ENCODE peak calls at places on chromosomes 6 and 20, in seven cellular contexts. One of them, this sample, is unnamed.

GRCh38 chr6:38420207-38420606 is 219.5 kb downstream of the BTBD9 start:
- DNase-seq in pancreas: no peak
- DNase-seq in A549: no peak
- DNase-seq in amniotic stem cell: no peak
- DNase-seq in amniotic epithelial cell: peak
- DNase-seq in T-helper 1 cell: no peak
- DNase-seq in kidney tubule cell: no peak
- DNase-seq in this sample: no peak

GRCh38 chr6:125207956-125208355 is 54.4 kb downstream of the TPD52L1 start:
- DNase-seq in kidney tubule cell: peak
- DNase-seq in pancreas: no peak
- DNase-seq in amniotic stem cell: no peak
- DNase-seq in T-helper 1 cell: no peak
- DNase-seq in A549: no peak
- DNase-seq in amniotic epithelial cell: no peak
- DNase-seq in this sample: no peak

GRCh38 chr6:54519161-54519560 is 210.9 kb downstream of the TINAG start:
- DNase-seq in pancreas: no peak
- DNase-seq in kidney tubule cell: no peak
- DNase-seq in A549: no peak
- DNase-seq in amniotic stem cell: no peak
- DNase-seq in T-helper 1 cell: no peak
- DNase-seq in amniotic epithelial cell: no peak
- DNase-seq in this sample: no peak

GRCh38 chr6:147170269-147170668 is 33.9 kb upstream of the STXBP5 start:
- DNase-seq in amniotic stem cell: peak
- DNase-seq in kidney tubule cell: peak
- DNase-seq in amniotic epithelial cell: peak
- DNase-seq in T-helper 1 cell: no peak
- DNase-seq in pancreas: no peak
- DNase-seq in A549: no peak
- DNase-seq in this sample: no peak

GRCh38 chr20:33664085-33664761 is 2.1 kb downstream of the C20orf144 start:
- DNase-seq in amniotic epithelial cell: no peak
- DNase-seq in A549: no peak
- DNase-seq in kidney tubule cell: no peak
- DNase-seq in pancreas: no peak
- DNase-seq in T-helper 1 cell: no peak
- DNase-seq in amniotic stem cell: no peak
- DNase-seq in this sample: peak

GRCh38 chr6:155171109-155171746 is 92.6 kb upstream of the CLDN20 start:
- DNase-seq in amniotic stem cell: peak
- DNase-seq in pancreas: no peak
- DNase-seq in kidney tubule cell: peak
- DNase-seq in amniotic epithelial cell: peak
- DNase-seq in A549: peak
- DNase-seq in T-helper 1 cell: peak
- DNase-seq in this sample: no peak

GRCh38 chr6:317068-317451 is 24.8 kb downstream of the DUSP22 start:
- DNase-seq in amniotic epithelial cell: no peak
- DNase-seq in pancreas: peak
- DNase-seq in kidney tubule cell: no peak
- DNase-seq in amniotic stem cell: no peak
- DNase-seq in T-helper 1 cell: no peak
- DNase-seq in A549: no peak
- DNase-seq in this sample: no peak

GRCh38 chr6:169490409-169490708 is 211.5 kb downstream of the WDR27 start:
- DNase-seq in A549: no peak
- DNase-seq in T-helper 1 cell: no peak
- DNase-seq in kidney tubule cell: no peak
- DNase-seq in amniotic epithelial cell: no peak
- DNase-seq in pancreas: no peak
- DNase-seq in amniotic stem cell: no peak
- DNase-seq in this sample: no peak

GRCh38 chr6:169172435-169172834 is 81.2 kb downstream of the THBS2 start:
- DNase-seq in A549: peak
- DNase-seq in kidney tubule cell: peak
- DNase-seq in T-helper 1 cell: no peak
- DNase-seq in pancreas: no peak
- DNase-seq in amniotic stem cell: peak
- DNase-seq in amniotic epithelial cell: peak
- DNase-seq in this sample: no peak

GRCh38 chr20:18585134-18585533 is 2.7 kb upstream of the DTD1 start:
- DNase-seq in kidney tubule cell: peak
- DNase-seq in A549: peak
- DNase-seq in pancreas: no peak
- DNase-seq in amniotic stem cell: no peak
- DNase-seq in T-helper 1 cell: no peak
- DNase-seq in amniotic epithelial cell: peak
- DNase-seq in this sample: peak

GRCh38 chr20:25507385-25508082 is 77.8 kb downstream of the NINL start:
- DNase-seq in pancreas: no peak
- DNase-seq in amniotic stem cell: no peak
- DNase-seq in kidney tubule cell: peak
- DNase-seq in A549: no peak
- DNase-seq in amniotic epithelial cell: no peak
- DNase-seq in T-helper 1 cell: no peak
- DNase-seq in this sample: no peak

GRCh38 chr6:139402935-139403386 is 28.5 kb upstream of the CITED2 start:
- DNase-seq in T-helper 1 cell: no peak
- DNase-seq in amniotic epithelial cell: no peak
- DNase-seq in kidney tubule cell: peak
- DNase-seq in amniotic stem cell: peak
- DNase-seq in pancreas: no peak
- DNase-seq in A549: no peak
- DNase-seq in this sample: no peak

GRCh38 chr6:116108836-116109235 is 8.2 kb downstream of the NT5DC1 start:
- DNase-seq in pancreas: no peak
- DNase-seq in kidney tubule cell: no peak
- DNase-seq in A549: no peak
- DNase-seq in T-helper 1 cell: no peak
- DNase-seq in amniotic stem cell: no peak
- DNase-seq in amniotic epithelial cell: no peak
- DNase-seq in this sample: no peak

GRCh38 chr20:62822788-62823651 is 6.2 kb downstream of the COL9A3 start:
- DNase-seq in amniotic epithelial cell: peak
- DNase-seq in amniotic stem cell: no peak
- DNase-seq in kidney tubule cell: peak
- DNase-seq in pancreas: no peak
- DNase-seq in T-helper 1 cell: no peak
- DNase-seq in A549: peak
- DNase-seq in this sample: peak

GRCh38 chr6:158057213-158057987 is 75.7 kb downstream of the SYNJ2 start:
- DNase-seq in amniotic epithelial cell: peak
- DNase-seq in kidney tubule cell: peak
- DNase-seq in T-helper 1 cell: no peak
- DNase-seq in amniotic stem cell: peak
- DNase-seq in A549: peak
- DNase-seq in pancreas: no peak
- DNase-seq in this sample: no peak

GRCh38 chr20:49230021-49230420 is 10.8 kb downstream of the DDX27 start:
- DNase-seq in amniotic stem cell: no peak
- DNase-seq in kidney tubule cell: no peak
- DNase-seq in A549: no peak
- DNase-seq in amniotic epithelial cell: no peak
- DNase-seq in pancreas: no peak
- DNase-seq in T-helper 1 cell: no peak
- DNase-seq in this sample: no peak

This sample was measured in GM23338.